ENCODE peak calls at places on chromosome 19, in nine cellular contexts. Q is effector memory CD4-positive, alpha-beta T cell; P is HFF-Myc; L is H4; Y is AG09319; O is MV-4-11; I is activated gamma-delta T cell treated with anti-CD3 and anti-CD28 coated beads, Interleukin-2, amount 50 U/mL, for 16 hours; J is A172; R is GM10248. N is an unnamed sample.

GRCh38 chr19:49120325-49120683 is 960 bp downstream of the PPFIA3 start:
- DNase-seq in Q (no peak), P (no peak), L (no peak), Y (no peak), O (no peak), I (no peak), J (no peak), R (no peak), N (no peak)

GRCh38 chr19:10587022-10587838 is at the start of gene AP1M2:
- DNase-seq in Q (no peak), P (no peak), L (no peak), Y (no peak), O (no peak), I (no peak), J (no peak), R (no peak), N (no peak)

GRCh38 chr19:29294343-29294811 is 81.4 kb upstream of the UQCRFS1 start:
- DNase-seq in Q (no peak), P (no peak), L (no peak), Y (no peak), O (peak; percentile 70), I (no peak), J (peak; percentile 81), R (no peak), N (no peak)

GRCh38 chr19:6100284-6100915 is 9.9 kb downstream of the RFX2 start:
- DNase-seq in Q (no peak), P (no peak), L (no peak), Y (no peak), O (peak; percentile 99), I (peak; percentile 25), J (no peak), R (peak; percentile 52), N (no peak)

GRCh38 chr19:39479916-39480315 is 722 bp upstream of the TIMM50 start:
- DNase-seq in Q (no peak), P (no peak), L (no peak), Y (no peak), O (peak; percentile 62), I (no peak), J (no peak), R (no peak), N (no peak)

GRCh38 chr19:48963371-48964204 is 1.5 kb upstream of the FTL start:
- DNase-seq in Q (peak; percentile 23), P (no peak), L (peak; percentile 76), Y (no peak), O (peak; percentile 75), I (peak; percentile 58), J (peak; percentile 56), R (peak; percentile 84), N (peak; percentile 86)

GRCh38 chr19:10871711-10872550 is 578 bp downstream of the CARM1 start:
- DNase-seq in Q (no peak), P (no peak), L (no peak), Y (no peak), O (no peak), I (peak; percentile 7), J (no peak), R (no peak), N (peak; percentile 54)

GRCh38 chr19:58318297-58318696 is 8.5 kb upstream of the ZSCAN22 start:
- DNase-seq in Q (no peak), P (no peak), L (no peak), Y (no peak), O (no peak), I (no peak), J (no peak), R (no peak), N (no peak)

GRCh38 chr19:6853868-6854267 is 33.5 kb upstream of the ADGRE1 start:
- DNase-seq in Q (no peak), P (no peak), L (no peak), Y (no peak), O (no peak), I (no peak), J (no peak), R (no peak), N (no peak)

GRCh38 chr19:11814707-11815050 is 606 bp downstream of the ZNF440 start:
- DNase-seq in Q (no peak), P (no peak), L (no peak), Y (no peak), O (no peak), I (no peak), J (no peak), R (no peak), N (no peak)

GRCh38 chr19:10624585-10624984 is 768 bp upstream of the SLC44A2 start:
- DNase-seq in Q (no peak), P (no peak), L (no peak), Y (no peak), O (no peak), I (no peak), J (no peak), R (no peak), N (no peak)

GRCh38 chr19:38035515-38036495 is 128.8 kb downstream of the SIPA1L3 start:
- DNase-seq in Q (no peak), P (no peak), L (no peak), Y (no peak), O (no peak), I (no peak), J (peak; percentile 70), R (no peak), N (no peak)

GRCh38 chr19:10471909-10472308 is 31.2 kb downstream of the KEAP1 start:
- DNase-seq in Q (no peak), P (no peak), L (peak; percentile 30), Y (no peak), O (peak; percentile 73), I (no peak), J (peak; percentile 49), R (no peak), N (no peak)

GRCh38 chr19:15118789-15119494 is 11.7 kb downstream of the SYDE1 start:
- DNase-seq in Q (no peak), P (no peak), L (no peak), Y (no peak), O (no peak), I (no peak), J (no peak), R (no peak), N (no peak)

GRCh38 chr19:47445937-47446402 is 25.7 kb downstream of the SLC8A2 start:
- DNase-seq in Q (peak; percentile 35), P (no peak), L (peak; percentile 67), Y (no peak), O (peak; percentile 53), I (peak; percentile 50), J (no peak), R (no peak), N (peak; percentile 66)

GRCh38 chr19:19866599-19867248 is 1.0 kb downstream of the ZNF253 start:
- DNase-seq in Q (peak; percentile 43), P (no peak), L (no peak), Y (no peak), O (peak; percentile 34), I (peak; percentile 22), J (no peak), R (peak; percentile 58), N (no peak)

GRCh38 chr19:58544591-58545285 is 874 bp downstream of the TRIM28 start:
- DNase-seq in Q (peak; percentile 24), P (no peak), L (no peak), Y (no peak), O (no peak), I (peak; percentile 68), J (peak; percentile 36), R (peak; percentile 90), N (peak; percentile 93)

GRCh38 chr19:3121821-3122511 is 13.9 kb upstream of the GNA15 start:
- DNase-seq in Q (no peak), P (no peak), L (no peak), Y (no peak), O (no peak), I (no peak), J (no peak), R (no peak), N (no peak)

GRCh38 chr19:35110974-35111373 is 4.6 kb upstream of the FXYD3 start:
- DNase-seq in Q (no peak), P (no peak), L (no peak), Y (no peak), O (no peak), I (no peak), J (no peak), R (no peak), N (no peak)

GRCh38 chr19:21317821-21318220 is 11.4 kb downstream of the ZNF708 start:
- DNase-seq in Q (no peak), P (no peak), L (no peak), Y (no peak), O (no peak), I (no peak), J (no peak), R (no peak), N (no peak)

GRCh38 chr19:50713556-50714236 is 5.9 kb downstream of the SHANK1 start:
- DNase-seq in Q (no peak), P (no peak), L (no peak), Y (no peak), O (no peak), I (no peak), J (no peak), R (no peak), N (no peak)